ENCODE peak calls at places on chromosomes 3 and 15, in nine cellular contexts. One of them, this sample, is unnamed.

GRCh38 chr3:169432692-169433432 is 230.7 kb downstream of the MECOM start:
- DNase-seq in AG04450: no peak
- DNase-seq in HTR-8/SVneo: no peak
- DNase-seq in left colon: no peak
- DNase-seq in Right ventricle myocardium inferior: no peak
- DNase-seq in natural killer cell treated with Interleukin-12 subunit alpha and Interleukin-12 subunit beta and Interleukin-15 and Interleukin-18, amount 100 ng/mL, for 72 hours: no peak
- DNase-seq in CMK: no peak
- DNase-seq in activated CD4-positive, alpha-beta T cell treated with anti-CD3 and anti-CD28 coated beads for 24 hours: no peak
- DNase-seq in NCI-H2081 treated with DMSO at 0.1 percent for 48 hours: peak
- DNase-seq in this sample: no peak

GRCh38 chr15:30042556-30042955 is 40.2 kb upstream of the GOLGA8J start:
- DNase-seq in natural killer cell treated with Interleukin-12 subunit alpha and Interleukin-12 subunit beta and Interleukin-15 and Interleukin-18, amount 100 ng/mL, for 72 hours: no peak
- DNase-seq in Right ventricle myocardium inferior: no peak
- DNase-seq in activated CD4-positive, alpha-beta T cell treated with anti-CD3 and anti-CD28 coated beads for 24 hours: no peak
- DNase-seq in AG04450: no peak
- DNase-seq in NCI-H2081 treated with DMSO at 0.1 percent for 48 hours: no peak
- DNase-seq in CMK: no peak
- DNase-seq in HTR-8/SVneo: no peak
- DNase-seq in left colon: no peak
- DNase-seq in this sample: no peak

GRCh38 chr15:38041576-38041975 is 107.1 kb downstream of the TMCO5A start:
- DNase-seq in Right ventricle myocardium inferior: no peak
- DNase-seq in activated CD4-positive, alpha-beta T cell treated with anti-CD3 and anti-CD28 coated beads for 24 hours: no peak
- DNase-seq in HTR-8/SVneo: peak
- DNase-seq in AG04450: no peak
- DNase-seq in left colon: no peak
- DNase-seq in NCI-H2081 treated with DMSO at 0.1 percent for 48 hours: no peak
- DNase-seq in CMK: no peak
- DNase-seq in natural killer cell treated with Interleukin-12 subunit alpha and Interleukin-12 subunit beta and Interleukin-15 and Interleukin-18, amount 100 ng/mL, for 72 hours: no peak
- DNase-seq in this sample: no peak

GRCh38 chr3:64837126-64837738 is 149.4 kb upstream of the ADAMTS9 start:
- DNase-seq in activated CD4-positive, alpha-beta T cell treated with anti-CD3 and anti-CD28 coated beads for 24 hours: no peak
- DNase-seq in NCI-H2081 treated with DMSO at 0.1 percent for 48 hours: no peak
- DNase-seq in AG04450: no peak
- DNase-seq in CMK: no peak
- DNase-seq in natural killer cell treated with Interleukin-12 subunit alpha and Interleukin-12 subunit beta and Interleukin-15 and Interleukin-18, amount 100 ng/mL, for 72 hours: no peak
- DNase-seq in Right ventricle myocardium inferior: no peak
- DNase-seq in HTR-8/SVneo: no peak
- DNase-seq in left colon: no peak
- DNase-seq in this sample: no peak

GRCh38 chr3:74639681-74640080 is 25.2 kb upstream of the CNTN3 start:
- DNase-seq in HTR-8/SVneo: no peak
- DNase-seq in natural killer cell treated with Interleukin-12 subunit alpha and Interleukin-12 subunit beta and Interleukin-15 and Interleukin-18, amount 100 ng/mL, for 72 hours: no peak
- DNase-seq in AG04450: no peak
- DNase-seq in activated CD4-positive, alpha-beta T cell treated with anti-CD3 and anti-CD28 coated beads for 24 hours: no peak
- DNase-seq in Right ventricle myocardium inferior: no peak
- DNase-seq in NCI-H2081 treated with DMSO at 0.1 percent for 48 hours: no peak
- DNase-seq in left colon: no peak
- DNase-seq in CMK: no peak
- DNase-seq in this sample: no peak

GRCh38 chr15:91043190-91043874 is 20.9 kb upstream of the VPS33B start:
- DNase-seq in AG04450: no peak
- DNase-seq in natural killer cell treated with Interleukin-12 subunit alpha and Interleukin-12 subunit beta and Interleukin-15 and Interleukin-18, amount 100 ng/mL, for 72 hours: no peak
- DNase-seq in left colon: no peak
- DNase-seq in NCI-H2081 treated with DMSO at 0.1 percent for 48 hours: no peak
- DNase-seq in HTR-8/SVneo: no peak
- DNase-seq in CMK: no peak
- DNase-seq in Right ventricle myocardium inferior: peak
- DNase-seq in activated CD4-positive, alpha-beta T cell treated with anti-CD3 and anti-CD28 coated beads for 24 hours: no peak
- DNase-seq in this sample: no peak

GRCh38 chr3:102926618-102927017 is 491.8 kb downstream of the ZPLD1 start:
- DNase-seq in CMK: peak
- DNase-seq in activated CD4-positive, alpha-beta T cell treated with anti-CD3 and anti-CD28 coated beads for 24 hours: no peak
- DNase-seq in Right ventricle myocardium inferior: no peak
- DNase-seq in NCI-H2081 treated with DMSO at 0.1 percent for 48 hours: no peak
- DNase-seq in HTR-8/SVneo: no peak
- DNase-seq in left colon: no peak
- DNase-seq in natural killer cell treated with Interleukin-12 subunit alpha and Interleukin-12 subunit beta and Interleukin-15 and Interleukin-18, amount 100 ng/mL, for 72 hours: no peak
- DNase-seq in AG04450: no peak
- DNase-seq in this sample: no peak

GRCh38 chr15:73368301-73369072 is at the start of gene HCN4:
- DNase-seq in activated CD4-positive, alpha-beta T cell treated with anti-CD3 and anti-CD28 coated beads for 24 hours: no peak
- DNase-seq in Right ventricle myocardium inferior: no peak
- DNase-seq in left colon: peak
- DNase-seq in AG04450: no peak
- DNase-seq in CMK: no peak
- DNase-seq in natural killer cell treated with Interleukin-12 subunit alpha and Interleukin-12 subunit beta and Interleukin-15 and Interleukin-18, amount 100 ng/mL, for 72 hours: no peak
- DNase-seq in HTR-8/SVneo: peak
- DNase-seq in NCI-H2081 treated with DMSO at 0.1 percent for 48 hours: no peak
- DNase-seq in this sample: no peak

GRCh38 chr15:68252925-68253534 is 23.5 kb upstream of the CLN6 start:
- DNase-seq in HTR-8/SVneo: peak
- DNase-seq in Right ventricle myocardium inferior: no peak
- DNase-seq in NCI-H2081 treated with DMSO at 0.1 percent for 48 hours: peak
- DNase-seq in CMK: no peak
- DNase-seq in natural killer cell treated with Interleukin-12 subunit alpha and Interleukin-12 subunit beta and Interleukin-15 and Interleukin-18, amount 100 ng/mL, for 72 hours: no peak
- DNase-seq in AG04450: peak
- DNase-seq in left colon: no peak
- DNase-seq in activated CD4-positive, alpha-beta T cell treated with anti-CD3 and anti-CD28 coated beads for 24 hours: no peak
- DNase-seq in this sample: no peak

GRCh38 chr15:29913528-29914135 is 91.4 kb upstream of the TJP1 start:
- DNase-seq in activated CD4-positive, alpha-beta T cell treated with anti-CD3 and anti-CD28 coated beads for 24 hours: no peak
- DNase-seq in HTR-8/SVneo: no peak
- DNase-seq in NCI-H2081 treated with DMSO at 0.1 percent for 48 hours: no peak
- DNase-seq in natural killer cell treated with Interleukin-12 subunit alpha and Interleukin-12 subunit beta and Interleukin-15 and Interleukin-18, amount 100 ng/mL, for 72 hours: no peak
- DNase-seq in AG04450: no peak
- DNase-seq in CMK: no peak
- DNase-seq in left colon: no peak
- DNase-seq in Right ventricle myocardium inferior: no peak
- DNase-seq in this sample: no peak

GRCh38 chr3:194328080-194328571 is 23.0 kb downstream of the CPN2 start:
- DNase-seq in CMK: no peak
- DNase-seq in HTR-8/SVneo: peak
- DNase-seq in NCI-H2081 treated with DMSO at 0.1 percent for 48 hours: no peak
- DNase-seq in Right ventricle myocardium inferior: no peak
- DNase-seq in activated CD4-positive, alpha-beta T cell treated with anti-CD3 and anti-CD28 coated beads for 24 hours: no peak
- DNase-seq in AG04450: no peak
- DNase-seq in left colon: no peak
- DNase-seq in natural killer cell treated with Interleukin-12 subunit alpha and Interleukin-12 subunit beta and Interleukin-15 and Interleukin-18, amount 100 ng/mL, for 72 hours: no peak
- DNase-seq in this sample: no peak

GRCh38 chr3:29763115-29763514 is 482.2 kb downstream of the RBMS3 start:
- DNase-seq in CMK: no peak
- DNase-seq in left colon: no peak
- DNase-seq in HTR-8/SVneo: no peak
- DNase-seq in Right ventricle myocardium inferior: no peak
- DNase-seq in natural killer cell treated with Interleukin-12 subunit alpha and Interleukin-12 subunit beta and Interleukin-15 and Interleukin-18, amount 100 ng/mL, for 72 hours: no peak
- DNase-seq in activated CD4-positive, alpha-beta T cell treated with anti-CD3 and anti-CD28 coated beads for 24 hours: no peak
- DNase-seq in NCI-H2081 treated with DMSO at 0.1 percent for 48 hours: no peak
- DNase-seq in AG04450: no peak
- DNase-seq in this sample: no peak

GRCh38 chr3:50494136-50494535 is 9.3 kb downstream of the CACNA2D2 start:
- DNase-seq in CMK: no peak
- DNase-seq in Right ventricle myocardium inferior: no peak
- DNase-seq in activated CD4-positive, alpha-beta T cell treated with anti-CD3 and anti-CD28 coated beads for 24 hours: no peak
- DNase-seq in left colon: no peak
- DNase-seq in natural killer cell treated with Interleukin-12 subunit alpha and Interleukin-12 subunit beta and Interleukin-15 and Interleukin-18, amount 100 ng/mL, for 72 hours: no peak
- DNase-seq in NCI-H2081 treated with DMSO at 0.1 percent for 48 hours: no peak
- DNase-seq in HTR-8/SVneo: no peak
- DNase-seq in AG04450: no peak
- DNase-seq in this sample: no peak

GRCh38 chr15:73782339-73782979 is 29.3 kb upstream of the INSYN1 start:
- DNase-seq in HTR-8/SVneo: no peak
- DNase-seq in natural killer cell treated with Interleukin-12 subunit alpha and Interleukin-12 subunit beta and Interleukin-15 and Interleukin-18, amount 100 ng/mL, for 72 hours: peak
- DNase-seq in activated CD4-positive, alpha-beta T cell treated with anti-CD3 and anti-CD28 coated beads for 24 hours: no peak
- DNase-seq in NCI-H2081 treated with DMSO at 0.1 percent for 48 hours: no peak
- DNase-seq in Right ventricle myocardium inferior: no peak
- DNase-seq in CMK: no peak
- DNase-seq in left colon: no peak
- DNase-seq in AG04450: no peak
- DNase-seq in this sample: no peak

GRCh38 chr3:31533169-31533870 is 595 bp downstream of the STT3B start:
- DNase-seq in Right ventricle myocardium inferior: peak
- DNase-seq in NCI-H2081 treated with DMSO at 0.1 percent for 48 hours: no peak
- DNase-seq in AG04450: no peak
- DNase-seq in natural killer cell treated with Interleukin-12 subunit alpha and Interleukin-12 subunit beta and Interleukin-15 and Interleukin-18, amount 100 ng/mL, for 72 hours: peak
- DNase-seq in activated CD4-positive, alpha-beta T cell treated with anti-CD3 and anti-CD28 coated beads for 24 hours: peak
- DNase-seq in left colon: peak
- DNase-seq in CMK: no peak
- DNase-seq in HTR-8/SVneo: no peak
- DNase-seq in this sample: peak

GRCh38 chr3:36893137-36893557 is 51.7 kb downstream of the TRANK1 start:
- DNase-seq in AG04450: no peak
- DNase-seq in activated CD4-positive, alpha-beta T cell treated with anti-CD3 and anti-CD28 coated beads for 24 hours: no peak
- DNase-seq in natural killer cell treated with Interleukin-12 subunit alpha and Interleukin-12 subunit beta and Interleukin-15 and Interleukin-18, amount 100 ng/mL, for 72 hours: no peak
- DNase-seq in left colon: no peak
- DNase-seq in NCI-H2081 treated with DMSO at 0.1 percent for 48 hours: no peak
- DNase-seq in CMK: peak
- DNase-seq in HTR-8/SVneo: no peak
- DNase-seq in Right ventricle myocardium inferior: no peak
- DNase-seq in this sample: no peak

GRCh38 chr3:12328132-12328915 is 39.5 kb downstream of the PPARG start:
- DNase-seq in left colon: no peak
- DNase-seq in CMK: no peak
- DNase-seq in NCI-H2081 treated with DMSO at 0.1 percent for 48 hours: no peak
- DNase-seq in HTR-8/SVneo: no peak
- DNase-seq in natural killer cell treated with Interleukin-12 subunit alpha and Interleukin-12 subunit beta and Interleukin-15 and Interleukin-18, amount 100 ng/mL, for 72 hours: no peak
- DNase-seq in activated CD4-positive, alpha-beta T cell treated with anti-CD3 and anti-CD28 coated beads for 24 hours: no peak
- DNase-seq in AG04450: no peak
- DNase-seq in Right ventricle myocardium inferior: no peak
- DNase-seq in this sample: no peak

GRCh38 chr3:177816667-177817208 is 619.5 kb upstream of the TBL1XR1 start:
- DNase-seq in natural killer cell treated with Interleukin-12 subunit alpha and Interleukin-12 subunit beta and Interleukin-15 and Interleukin-18, amount 100 ng/mL, for 72 hours: no peak
- DNase-seq in Right ventricle myocardium inferior: no peak
- DNase-seq in activated CD4-positive, alpha-beta T cell treated with anti-CD3 and anti-CD28 coated beads for 24 hours: no peak
- DNase-seq in CMK: no peak
- DNase-seq in HTR-8/SVneo: no peak
- DNase-seq in NCI-H2081 treated with DMSO at 0.1 percent for 48 hours: no peak
- DNase-seq in AG04450: no peak
- DNase-seq in left colon: no peak
- DNase-seq in this sample: no peak

GRCh38 chr3:139577899-139578298 is 38.4 kb upstream of the RBP1 start:
- DNase-seq in NCI-H2081 treated with DMSO at 0.1 percent for 48 hours: no peak
- DNase-seq in activated CD4-positive, alpha-beta T cell treated with anti-CD3 and anti-CD28 coated beads for 24 hours: no peak
- DNase-seq in Right ventricle myocardium inferior: no peak
- DNase-seq in natural killer cell treated with Interleukin-12 subunit alpha and Interleukin-12 subunit beta and Interleukin-15 and Interleukin-18, amount 100 ng/mL, for 72 hours: no peak
- DNase-seq in left colon: no peak
- DNase-seq in CMK: no peak
- DNase-seq in AG04450: no peak
- DNase-seq in HTR-8/SVneo: no peak
- DNase-seq in this sample: no peak

GRCh38 chr3:177338697-177339219 is 141.5 kb upstream of the TBL1XR1 start:
- DNase-seq in CMK: peak
- DNase-seq in HTR-8/SVneo: no peak
- DNase-seq in Right ventricle myocardium inferior: no peak
- DNase-seq in activated CD4-positive, alpha-beta T cell treated with anti-CD3 and anti-CD28 coated beads for 24 hours: no peak
- DNase-seq in NCI-H2081 treated with DMSO at 0.1 percent for 48 hours: no peak
- DNase-seq in natural killer cell treated with Interleukin-12 subunit alpha and Interleukin-12 subunit beta and Interleukin-15 and Interleukin-18, amount 100 ng/mL, for 72 hours: no peak
- DNase-seq in left colon: no peak
- DNase-seq in AG04450: no peak
- DNase-seq in this sample: no peak

GRCh38 chr15:36814085-36814484 is 234.7 kb downstream of the CDIN1 start:
- DNase-seq in AG04450: no peak
- DNase-seq in NCI-H2081 treated with DMSO at 0.1 percent for 48 hours: no peak
- DNase-seq in activated CD4-positive, alpha-beta T cell treated with anti-CD3 and anti-CD28 coated beads for 24 hours: no peak
- DNase-seq in HTR-8/SVneo: no peak
- DNase-seq in CMK: no peak
- DNase-seq in Right ventricle myocardium inferior: no peak
- DNase-seq in left colon: no peak
- DNase-seq in natural killer cell treated with Interleukin-12 subunit alpha and Interleukin-12 subunit beta and Interleukin-15 and Interleukin-18, amount 100 ng/mL, for 72 hours: no peak
- DNase-seq in this sample: no peak

GRCh38 chr3:125519678-125520562 is at the start of gene SNX4:
- DNase-seq in CMK: peak
- DNase-seq in AG04450: peak
- DNase-seq in Right ventricle myocardium inferior: peak
- DNase-seq in activated CD4-positive, alpha-beta T cell treated with anti-CD3 and anti-CD28 coated beads for 24 hours: peak
- DNase-seq in NCI-H2081 treated with DMSO at 0.1 percent for 48 hours: peak
- DNase-seq in HTR-8/SVneo: peak
- DNase-seq in natural killer cell treated with Interleukin-12 subunit alpha and Interleukin-12 subunit beta and Interleukin-15 and Interleukin-18, amount 100 ng/mL, for 72 hours: peak
- DNase-seq in left colon: peak
- DNase-seq in this sample: peak

GRCh38 chr3:98263944-98264343 is at the start of gene OR5H6:
- DNase-seq in Right ventricle myocardium inferior: no peak
- DNase-seq in natural killer cell treated with Interleukin-12 subunit alpha and Interleukin-12 subunit beta and Interleukin-15 and Interleukin-18, amount 100 ng/mL, for 72 hours: no peak
- DNase-seq in HTR-8/SVneo: no peak
- DNase-seq in left colon: no peak
- DNase-seq in CMK: no peak
- DNase-seq in AG04450: no peak
- DNase-seq in activated CD4-positive, alpha-beta T cell treated with anti-CD3 and anti-CD28 coated beads for 24 hours: no peak
- DNase-seq in NCI-H2081 treated with DMSO at 0.1 percent for 48 hours: no peak
- DNase-seq in this sample: no peak